ENCODE peak calls at places on chromosomes 16 and 17, in seven cellular contexts. One of them, this sample, is unnamed.

GRCh38 chr16:28883221-28883996 is 5.1 kb downstream of the ATP2A1 start:
- DNase-seq in T-helper 2 cell: no peak
- DNase-seq in glutamatergic neuron: no peak
- DNase-seq in T-cell: no peak
- DNase-seq in T-helper 1 cell: no peak
- DNase-seq in stomach: no peak
- DNase-seq in cardiac muscle cell: no peak
- DNase-seq in this sample: no peak

GRCh38 chr16:85453-85782 is 7.4 kb downstream of the MPG start:
- DNase-seq in cardiac muscle cell: no peak
- DNase-seq in T-helper 1 cell: no peak
- DNase-seq in T-helper 2 cell: no peak
- DNase-seq in T-cell: no peak
- DNase-seq in glutamatergic neuron: no peak
- DNase-seq in stomach: no peak
- DNase-seq in this sample: no peak

GRCh38 chr17:7794063-7794663 is 39.9 kb upstream of the KDM6B start:
- DNase-seq in cardiac muscle cell: no peak
- DNase-seq in stomach: no peak
- DNase-seq in T-helper 2 cell: no peak
- DNase-seq in glutamatergic neuron: no peak
- DNase-seq in T-helper 1 cell: no peak
- DNase-seq in T-cell: no peak
- DNase-seq in this sample: no peak

GRCh38 chr17:78185981-78186688 is 717 bp downstream of the TK1 start:
- DNase-seq in T-helper 2 cell: no peak
- DNase-seq in glutamatergic neuron: no peak
- DNase-seq in T-cell: no peak
- DNase-seq in cardiac muscle cell: no peak
- DNase-seq in stomach: no peak
- DNase-seq in T-helper 1 cell: no peak
- DNase-seq in this sample: no peak

GRCh38 chr16:1054660-1055556 is 17.6 kb upstream of the SSTR5 start:
- DNase-seq in T-helper 2 cell: no peak
- DNase-seq in glutamatergic neuron: peak
- DNase-seq in T-cell: no peak
- DNase-seq in cardiac muscle cell: peak
- DNase-seq in T-helper 1 cell: no peak
- DNase-seq in stomach: peak
- DNase-seq in this sample: peak

GRCh38 chr17:41419712-41420111 is 4.7 kb downstream of the KRT37 start:
- DNase-seq in stomach: no peak
- DNase-seq in glutamatergic neuron: no peak
- DNase-seq in T-helper 2 cell: no peak
- DNase-seq in T-helper 1 cell: no peak
- DNase-seq in cardiac muscle cell: no peak
- DNase-seq in T-cell: no peak
- DNase-seq in this sample: no peak

GRCh38 chr17:76467366-76467765 is at the start of gene AANAT:
- DNase-seq in stomach: no peak
- DNase-seq in T-cell: no peak
- DNase-seq in glutamatergic neuron: peak
- DNase-seq in cardiac muscle cell: no peak
- DNase-seq in T-helper 2 cell: no peak
- DNase-seq in T-helper 1 cell: no peak
- DNase-seq in this sample: no peak

GRCh38 chr17:66930933-66931332 is 33.6 kb upstream of the CACNG4 start:
- DNase-seq in T-helper 2 cell: no peak
- DNase-seq in T-helper 1 cell: no peak
- DNase-seq in stomach: no peak
- DNase-seq in cardiac muscle cell: no peak
- DNase-seq in glutamatergic neuron: no peak
- DNase-seq in T-cell: no peak
- DNase-seq in this sample: no peak

GRCh38 chr16:84044108-84044488 is 1.5 kb upstream of the SLC38A8 start:
- DNase-seq in T-helper 1 cell: no peak
- DNase-seq in T-helper 2 cell: no peak
- DNase-seq in stomach: no peak
- DNase-seq in cardiac muscle cell: peak
- DNase-seq in T-cell: no peak
- DNase-seq in glutamatergic neuron: no peak
- DNase-seq in this sample: no peak

GRCh38 chr16:55476625-55477533 is 2.1 kb upstream of the MMP2 start:
- DNase-seq in T-helper 1 cell: no peak
- DNase-seq in cardiac muscle cell: no peak
- DNase-seq in glutamatergic neuron: no peak
- DNase-seq in stomach: no peak
- DNase-seq in T-cell: no peak
- DNase-seq in T-helper 2 cell: no peak
- DNase-seq in this sample: no peak

GRCh38 chr16:11232852-11233726 is 22.9 kb downstream of the SOCS1 start:
- DNase-seq in stomach: peak
- DNase-seq in cardiac muscle cell: no peak
- DNase-seq in T-helper 2 cell: peak
- DNase-seq in glutamatergic neuron: no peak
- DNase-seq in T-cell: peak
- DNase-seq in T-helper 1 cell: peak
- DNase-seq in this sample: peak

GRCh38 chr17:4879591-4879990 is 19.7 kb upstream of the C17orf107 start:
- DNase-seq in stomach: no peak
- DNase-seq in T-cell: no peak
- DNase-seq in T-helper 2 cell: no peak
- DNase-seq in T-helper 1 cell: no peak
- DNase-seq in glutamatergic neuron: no peak
- DNase-seq in cardiac muscle cell: no peak
- DNase-seq in this sample: no peak

GRCh38 chr17:6496116-6496481 is 51.8 kb downstream of the PIMREG start:
- DNase-seq in T-helper 1 cell: no peak
- DNase-seq in glutamatergic neuron: peak
- DNase-seq in stomach: no peak
- DNase-seq in T-cell: no peak
- DNase-seq in T-helper 2 cell: no peak
- DNase-seq in cardiac muscle cell: peak
- DNase-seq in this sample: no peak

GRCh38 chr17:82461827-82462524 is 3.4 kb downstream of the NARF start:
- DNase-seq in T-helper 1 cell: no peak
- DNase-seq in T-cell: no peak
- DNase-seq in T-helper 2 cell: no peak
- DNase-seq in glutamatergic neuron: no peak
- DNase-seq in cardiac muscle cell: peak
- DNase-seq in stomach: peak
- DNase-seq in this sample: no peak

GRCh38 chr17:79826210-79826680 is 13.0 kb downstream of the CBX4 start:
- DNase-seq in cardiac muscle cell: no peak
- DNase-seq in T-helper 2 cell: no peak
- DNase-seq in stomach: no peak
- DNase-seq in T-helper 1 cell: no peak
- DNase-seq in T-cell: no peak
- DNase-seq in glutamatergic neuron: no peak
- DNase-seq in this sample: no peak